ENCODE peak calls at places on chromosome 19, in five cellular contexts. C is left ventricle myocardium inferior; T is naive thymus-derived CD4-positive, alpha-beta T cell; I is stomach; M is thoracic aorta. Y is an unnamed sample.

GRCh38 chr19:38945562-38946228 is 15.0 kb downstream of the MRPS12 start:
- DNase-seq in C (no peak), T (no peak), I (no peak), M (no peak), Y (no peak)

GRCh38 chr19:28313633-28314032 is 899.3 kb downstream of the UQCRFS1 start:
- DNase-seq in C (peak; percentile 20), T (no peak), I (no peak), M (no peak), Y (no peak)

GRCh38 chr19:2330632-2331284 is 2.3 kb downstream of the SPPL2B start:
- DNase-seq in C (no peak), T (no peak), I (peak; percentile 74), M (no peak), Y (no peak)

GRCh38 chr19:28307963-28308362 is 905.0 kb downstream of the UQCRFS1 start:
- DNase-seq in C (no peak), T (no peak), I (no peak), M (no peak), Y (no peak)

GRCh38 chr19:46764817-46765291 is 18.6 kb upstream of the STRN4 start:
- DNase-seq in C (no peak), T (no peak), I (no peak), M (no peak), Y (no peak)

GRCh38 chr19:38977445-38978314 is 2.1 kb upstream of the FBXO17 start:
- DNase-seq in C (no peak), T (no peak), I (no peak), M (no peak), Y (no peak)

GRCh38 chr19:41705393-41706174 is 2.8 kb upstream of the CEACAM5 start:
- DNase-seq in C (peak; percentile 18), T (peak; percentile 45), I (no peak), M (no peak), Y (no peak)

GRCh38 chr19:29014857-29015436 is 198.0 kb downstream of the UQCRFS1 start:
- DNase-seq in C (no peak), T (no peak), I (no peak), M (no peak), Y (no peak)

GRCh38 chr19:49145485-49146407 is 9.4 kb downstream of the HRC start:
- DNase-seq in C (peak; percentile 84), T (peak; percentile 84), I (peak; percentile 87), M (no peak), Y (peak; percentile 71)

GRCh38 chr19:46955114-46955812 is 64.4 kb upstream of the NPAS1 start:
- DNase-seq in C (no peak), T (peak; percentile 43), I (no peak), M (no peak), Y (no peak)

GRCh38 chr19:4559569-4559968 is at the start of gene SEMA6B:
- DNase-seq in C (peak; percentile 55), T (no peak), I (peak; percentile 35), M (no peak), Y (no peak)

GRCh38 chr19:48630289-48631036 is 6.7 kb downstream of the DBP start:
- DNase-seq in C (peak; percentile 86), T (no peak), I (peak; percentile 95), M (no peak), Y (no peak)

GRCh38 chr19:58279042-58279924 is 528 bp downstream of the ZNF8 start:
- DNase-seq in C (peak; percentile 84), T (peak; percentile 14), I (peak; percentile 63), M (peak; percentile 40), Y (peak; percentile 32)

GRCh38 chr19:58277748-58278147 is 1.0 kb upstream of the ZNF8 start:
- DNase-seq in C (no peak), T (no peak), I (no peak), M (no peak), Y (no peak)

GRCh38 chr19:58278156-58279041 is at the start of gene ZNF8:
- DNase-seq in C (peak; percentile 97), T (peak; percentile 91), I (peak; percentile 96), M (peak; percentile 89), Y (peak; percentile 96)

GRCh38 chr19:58275564-58275963 is 3.2 kb upstream of the ZNF8 start:
- DNase-seq in C (no peak), T (no peak), I (no peak), M (no peak), Y (no peak)

GRCh38 chr19:58277197-58277596 is 1.6 kb upstream of the ZNF8 start:
- DNase-seq in C (no peak), T (no peak), I (no peak), M (no peak), Y (no peak)
- H3K4me3 ChIP-seq in C (peak overlapping the region; percentile 97), T (no peak overlapping the region), I (no peak overlapping the region), M (no peak overlapping the region), Y (no peak overlapping the region)

GRCh38 chr19:13181747-13182388 is 31.7 kb downstream of the IER2 start:
- DNase-seq in C (peak; percentile 85), T (no peak), I (peak; percentile 76), M (no peak), Y (no peak)
- H3K27ac ChIP-seq in C (peak overlapping the region; percentile 71), T (no peak overlapping the region), I (no peak overlapping the region), M (no peak overlapping the region), Y (no peak overlapping the region)

GRCh38 chr19:19591133-19591825 is 27.2 kb downstream of the PBX4 start:
- DNase-seq in C (no peak), T (no peak), I (peak; percentile 53), M (no peak), Y (peak; percentile 71)
- H3K4me3 ChIP-seq in C (no peak overlapping the region), T (no peak overlapping the region), I (no peak overlapping the region), M (no peak overlapping the region), Y (no peak overlapping the region)

GRCh38 chr19:8184274-8184673 is 24.9 kb upstream of the CERS4 start:
- DNase-seq in C (no peak), T (no peak), I (no peak), M (no peak), Y (no peak)
- H3K27ac ChIP-seq in C (no peak overlapping the region), T (no peak overlapping the region), I (no peak overlapping the region), M (no peak overlapping the region), Y (no peak overlapping the region)

Y was measured in effector memory CD4-positive, alpha-beta T cell.